ENCODE peak calls at places on chromosomes 3 and 15, in four cellular contexts. E, V, U and N are unnamed samples.
A peak's percentile ranks its signal among the peaks of the same experiment; 100 is the strongest.

GRCh38 chr3:100420885-100421284 is 19.5 kb downstream of the LNP1 start:
- DNase-seq in U (no peak), V (no peak), E (no peak), N (no peak)

GRCh38 chr15:52340093-52340492 is 44.5 kb upstream of the MYO5C start:
- DNase-seq in V (no peak), E (no peak), U (peak; percentile 17), N (no peak)

GRCh38 chr3:45657853-45658252 is 31.3 kb upstream of the SACM1L start:
- DNase-seq in E (no peak), V (no peak), U (no peak), N (no peak)

GRCh38 chr3:146883292-146883691 is 278.1 kb upstream of the PLSCR5 start:
- DNase-seq in U (no peak), V (no peak), E (no peak), N (no peak)

GRCh38 chr15:100735654-100736053 is 133.3 kb downstream of the ASB7 start:
- DNase-seq in V (no peak), U (no peak), E (peak; percentile 73), N (no peak)

GRCh38 chr15:40567111-40567510 is 2.0 kb upstream of the RPUSD2 start:
- DNase-seq in V (no peak), U (no peak), E (no peak), N (no peak)

GRCh38 chr3:173411288-173412064 is 13.9 kb downstream of the NLGN1 start:
- DNase-seq in V (no peak), U (no peak), E (no peak), N (no peak)

GRCh38 chr15:55714064-55714463 is 28.9 kb downstream of the PRTG start:
- DNase-seq in U (no peak), E (no peak), V (no peak), N (no peak)

GRCh38 chr3:155960060-155960459 is 89.6 kb downstream of the GMPS start:
- DNase-seq in V (no peak), U (no peak), E (no peak), N (no peak)

GRCh38 chr3:163056874-163057497 is 1560.4 kb downstream of the OTOL1 start:
- DNase-seq in U (no peak), E (no peak), V (peak; percentile 52), N (no peak)

GRCh38 chr3:53257465-53257864 is 1.6 kb upstream of the TKT start:
- DNase-seq in E (no peak), U (no peak), V (no peak), N (no peak)

GRCh38 chr3:33807190-33807589 is 8.8 kb downstream of the PDCD6IP start:
- DNase-seq in E (no peak), V (no peak), U (no peak), N (no peak)

GRCh38 chr15:51856714-51857380 is 27.4 kb downstream of the TMOD3 start:
- DNase-seq in U (no peak), V (no peak), E (no peak), N (no peak)

GRCh38 chr15:68789041-68789920 is 31.4 kb downstream of the ANP32A start:
- DNase-seq in V (no peak), E (no peak), U (no peak), N (peak; percentile 82)

GRCh38 chr3:34077796-34078195 is 279.4 kb downstream of the PDCD6IP start:
- DNase-seq in V (no peak), U (no peak), E (no peak), N (no peak)

GRCh38 chr3:194833511-194833910 is 147.8 kb downstream of the FAM43A start:
- DNase-seq in V (no peak), U (no peak), E (no peak), N (no peak)

GRCh38 chr15:70426065-70426821 is 328.5 kb upstream of the TLE3 start:
- DNase-seq in U (no peak), E (no peak), V (no peak), N (no peak)